ENCODE peak calls at places on chromosomes 1 and 21, in eight cellular contexts. S is uterus; J is ovary; O is heart left ventricle; V is Peyer's patch; Q is left ventricle myocardium inferior; A is CD8-positive, alpha-beta T cell; E is brain microvascular endothelial cell. W is an unnamed sample.

GRCh38 chr1:20219991-20220390 is 33.7 kb upstream of the PLA2G2C start:
- DNase-seq in S (no peak), O (no peak), J (no peak), A (no peak), E (no peak), V (no peak), Q (no peak), W (no peak)

GRCh38 chr1:65512967-65513777 is 92.7 kb downstream of the LEPR start:
- DNase-seq in V (no peak), E (no peak), O (no peak), Q (no peak), J (no peak), A (no peak), S (no peak), W (no peak)

GRCh38 chr1:91569411-91570104 is 68.9 kb downstream of the CDC7 start:
- DNase-seq in V (no peak), J (peak), A (no peak), E (peak), Q (peak), O (peak), S (peak), W (no peak)

GRCh38 chr1:239914827-239915231 is 176.9 kb upstream of the FMN2 start:
- DNase-seq in A (no peak), Q (no peak), S (no peak), J (no peak), O (no peak), V (no peak), E (peak), W (no peak)

GRCh38 chr1:43067856-43068751 is 104.0 kb downstream of the EBNA1BP2 start:
- DNase-seq in S (no peak), V (no peak), Q (no peak), O (peak), A (no peak), J (peak), E (no peak), W (no peak)

GRCh38 chr21:27681841-27682240 is 715.0 kb upstream of the ADAMTS5 start:
- DNase-seq in Q (no peak), A (no peak), V (no peak), J (no peak), E (peak), O (no peak), S (no peak), W (no peak)

GRCh38 chr1:21818661-21819060 is 6.6 kb downstream of the LDLRAD2 start:
- DNase-seq in J (no peak), E (no peak), Q (peak), V (peak), S (no peak), A (no peak), O (peak), W (no peak)

GRCh38 chr1:167532964-167533824 is 14.9 kb upstream of the CD247 start:
- DNase-seq in S (no peak), O (no peak), A (no peak), V (no peak), Q (no peak), J (peak), E (no peak), W (no peak)

GRCh38 chr1:83505148-83505547 is 493.8 kb downstream of the TTLL7 start:
- DNase-seq in O (no peak), E (no peak), V (no peak), S (no peak), J (no peak), Q (no peak), A (no peak), W (no peak)

GRCh38 chr1:63524166-63524565 is 841 bp downstream of the EFCAB7 start:
- DNase-seq in E (no peak), V (no peak), Q (no peak), J (no peak), A (no peak), O (no peak), S (no peak), W (no peak)

GRCh38 chr1:222028151-222028550 is 286.3 kb upstream of the DUSP10 start:
- DNase-seq in O (no peak), Q (no peak), V (no peak), A (no peak), E (no peak), J (no peak), S (no peak), W (no peak)

GRCh38 chr1:179230251-179230650 is 774 bp upstream of the ABL2 start:
- DNase-seq in A (no peak), Q (no peak), S (no peak), E (peak), V (no peak), J (no peak), O (no peak), W (no peak)

GRCh38 chr1:167084739-167085138 is 5.4 kb downstream of the GPA33 start:
- DNase-seq in J (no peak), E (no peak), Q (no peak), A (no peak), O (no peak), S (no peak), V (no peak), W (no peak)

GRCh38 chr1:245156736-245157505 is 2.1 kb downstream of the KIF26B start:
- DNase-seq in A (no peak), V (no peak), J (no peak), Q (no peak), S (no peak), E (peak), O (no peak), W (no peak)

GRCh38 chr1:29500651-29501050 is 264.3 kb downstream of the PTPRU start:
- DNase-seq in A (no peak), Q (no peak), E (no peak), O (no peak), V (no peak), J (no peak), S (no peak), W (no peak)

GRCh38 chr1:25041869-25042268 is 111.8 kb upstream of the RUNX3 start:
- DNase-seq in A (no peak), E (no peak), J (no peak), V (no peak), Q (no peak), S (no peak), O (no peak), W (no peak)

GRCh38 chr1:48643193-48643592 is 133.5 kb downstream of the BEND5 start:
- DNase-seq in A (no peak), Q (no peak), S (no peak), V (no peak), E (no peak), J (no peak), O (no peak), W (no peak)

GRCh38 chr21:25911730-25912401 is 177.1 kb downstream of the GABPA start:
- DNase-seq in O (no peak), A (no peak), E (no peak), V (peak), Q (peak), J (no peak), S (no peak), W (peak)

GRCh38 chr1:114262314-114262960 is 108.8 kb upstream of the SYT6 start:
- DNase-seq in O (no peak), S (no peak), V (no peak), E (no peak), Q (no peak), J (no peak), A (no peak), W (no peak)

GRCh38 chr1:183604048-183604808 is 14.0 kb upstream of the NCF2 start:
- DNase-seq in Q (no peak), A (no peak), J (no peak), S (no peak), O (peak), E (peak), V (no peak), W (no peak)

GRCh38 chr1:51189421-51190073 is 46.5 kb upstream of the RNF11 start:
- DNase-seq in Q (no peak), O (peak), A (peak), E (peak), V (no peak), S (peak), J (no peak), W (no peak)

GRCh38 chr21:39208624-39209333 is 25.5 kb upstream of the PSMG1 start:
- DNase-seq in S (no peak), O (no peak), J (no peak), Q (no peak), V (no peak), E (no peak), A (no peak), W (no peak)
- TF ChIP-seq CTCF in S (no peak), O (no peak), J (no peak), Q (no peak), V (no peak), E (no peak), A (no peak), W (no peak)

GRCh38 chr21:44897326-44898010 is 23.2 kb downstream of the ITGB2 start:
- DNase-seq in V (peak), O (no peak), E (no peak), S (no peak), A (no peak), Q (peak), J (no peak), W (no peak)

GRCh38 chr21:44898851-44899767 is 21.6 kb downstream of the ITGB2 start:
- DNase-seq in V (no peak), O (no peak), A (no peak), Q (peak), S (no peak), E (no peak), J (no peak), W (no peak)

GRCh38 chr21:44896561-44897286 is 23.2 kb upstream of the PTTG1IP start:
- DNase-seq in O (no peak), J (no peak), A (peak), Q (peak), E (no peak), V (no peak), S (no peak), W (no peak)

GRCh38 chr21:44899768-44900558 is 20.7 kb downstream of the ITGB2 start:
- DNase-seq in E (no peak), V (peak), S (no peak), A (no peak), J (no peak), Q (peak), O (no peak), W (no peak)

GRCh38 chr21:44898011-44898493 is 22.6 kb downstream of the ITGB2 start:
- DNase-seq in E (no peak), A (no peak), J (no peak), Q (no peak), V (no peak), O (no peak), S (no peak), W (no peak)
- H3K4me3 ChIP-seq in E (no peak), A (no peak), J (no peak), Q (no peak), V (no peak), O (no peak), S (no peak), W (no peak)

GRCh38 chr1:15339580-15339979 is 70.1 kb upstream of the EFHD2 start:
- DNase-seq in Q (no peak), J (no peak), A (no peak), V (peak), S (no peak), E (no peak), O (no peak), W (no peak)

GRCh38 chr1:15334995-15335394 is 74.7 kb upstream of the EFHD2 start:
- DNase-seq in A (no peak), Q (no peak), S (no peak), V (no peak), E (no peak), J (no peak), O (no peak), W (no peak)

GRCh38 chr1:15332952-15333715 is 76.6 kb upstream of the EFHD2 start:
- DNase-seq in E (no peak), O (no peak), J (no peak), S (no peak), A (no peak), V (no peak), Q (no peak), W (no peak)

GRCh38 chr1:15337656-15338402 is 71.9 kb upstream of the EFHD2 start:
- DNase-seq in E (peak), O (peak), Q (no peak), J (no peak), S (no peak), A (no peak), V (no peak), W (no peak)

GRCh38 chr1:15336866-15337265 is 72.8 kb upstream of the EFHD2 start:
- DNase-seq in S (no peak), J (no peak), Q (peak), E (no peak), A (no peak), V (no peak), O (peak), W (no peak)
- H3K27ac ChIP-seq in S (peak), J (no peak), Q (peak), E (no peak), A (no peak), V (peak), O (peak), W (no peak)

DNA sequence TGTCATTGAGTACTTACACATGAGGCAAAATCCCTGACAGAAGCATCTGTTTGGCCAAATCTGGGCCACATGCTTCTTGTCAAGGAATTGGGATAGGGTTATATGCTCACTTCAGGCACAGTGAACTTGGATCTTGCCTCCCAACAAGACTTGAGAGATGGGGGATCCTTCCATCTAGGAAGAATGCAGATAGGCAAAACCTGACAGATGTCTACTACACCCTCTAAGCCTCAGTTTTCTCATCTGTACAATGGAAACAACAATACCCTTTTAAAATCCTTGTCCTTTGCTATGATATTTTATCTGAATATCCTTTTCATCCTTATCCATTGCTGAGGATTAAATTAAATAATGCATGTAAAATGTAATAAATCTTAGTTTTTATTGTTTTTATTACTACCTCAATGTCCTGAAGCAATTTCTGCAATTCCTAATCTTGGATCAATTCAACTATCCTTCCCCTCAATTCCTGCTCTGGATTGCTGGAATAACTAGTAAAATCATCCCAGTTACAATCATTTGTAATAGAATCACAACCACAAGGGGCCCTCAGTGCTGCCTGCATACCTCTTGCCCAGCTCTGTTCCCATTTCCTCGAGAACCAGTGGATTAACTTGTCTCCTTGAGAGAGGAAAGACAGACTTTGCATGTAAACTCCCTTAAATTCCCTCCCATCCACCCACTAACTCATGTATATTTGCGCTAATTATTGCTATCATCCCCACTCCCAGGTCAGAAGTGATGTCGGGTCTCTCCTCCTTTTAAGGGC is 8.1 kb upstream of the XPR1 start:
- DNase-seq in J (no peak), Q (no peak), O (no peak), A (no peak), E (peak), V (no peak), S (no peak), W (no peak)
- TF ChIP-seq CTCF in J (no peak), Q (peak), O (peak), A (no peak), E (peak), V (no peak), S (peak), W (no peak)

DNA sequence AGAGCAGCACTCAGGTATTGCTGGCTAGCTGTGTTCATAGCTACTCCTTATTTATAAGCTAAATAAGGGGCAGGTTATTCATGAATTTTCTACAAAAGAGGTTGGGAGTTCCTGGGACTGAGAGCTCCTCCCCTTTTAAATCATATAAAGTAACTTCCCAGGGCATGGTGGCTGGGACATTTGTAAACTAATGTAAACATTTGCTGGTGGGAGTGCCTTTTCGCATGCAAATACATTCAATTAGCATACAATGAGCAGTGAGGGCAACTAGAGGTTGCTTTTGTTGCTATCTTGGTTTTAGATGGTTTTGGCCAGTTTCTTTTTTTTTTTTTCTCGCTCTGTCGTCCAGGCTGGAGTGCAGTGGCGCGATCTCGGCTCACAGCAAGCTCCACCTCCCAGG is 43.4 kb downstream of the GNPAT start:
- DNase-seq in A (no peak), Q (no peak), S (no peak), J (no peak), E (no peak), O (no peak), V (no peak), W (no peak)
- H3K4me3 ChIP-seq in A (no peak), Q (no peak), S (no peak), J (no peak), E (no peak), O (no peak), V (no peak), W (no peak)

DNA sequence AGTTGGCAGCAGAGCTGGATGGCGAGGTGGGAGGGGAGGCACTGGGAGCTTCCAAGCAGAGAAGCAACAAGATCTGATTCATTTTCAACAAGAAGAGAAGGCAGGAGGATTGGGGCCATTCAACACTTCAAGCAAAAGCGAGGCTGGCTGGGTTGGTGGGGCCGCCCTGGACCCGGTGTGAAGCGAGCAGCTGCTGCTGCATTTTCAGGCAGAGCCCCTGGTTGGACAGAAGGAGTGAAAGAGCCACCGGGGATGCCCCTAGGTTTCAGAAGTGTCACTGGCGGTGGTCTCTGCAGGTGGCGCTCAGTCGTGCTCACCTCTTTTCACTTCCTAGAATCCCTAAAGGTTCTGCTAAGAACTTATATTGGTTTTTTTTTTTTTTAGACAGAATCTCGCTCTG is 18.0 kb downstream of the SLC2A7 start:
- DNase-seq in E (no peak), V (no peak), J (no peak), Q (no peak), A (no peak), O (no peak), S (no peak), W (no peak)
- H3K27ac ChIP-seq in E (no peak), V (peak), J (no peak), Q (no peak), A (no peak), O (no peak), S (no peak), W (no peak)

GRCh38 chr21:35206141-35207125 is 157.3 kb upstream of the RUNX1 start:
- DNase-seq in S (no peak), J (peak), A (no peak), E (no peak), V (no peak), O (peak), Q (no peak), W (no peak)

GRCh38 chr21:35207322-35207721 is 158.2 kb upstream of the RUNX1 start:
- DNase-seq in Q (no peak), O (no peak), V (no peak), S (no peak), A (no peak), J (peak), E (no peak), W (no peak)

GRCh38 chr21:35204125-35204524 is 155.0 kb upstream of the RUNX1 start:
- DNase-seq in A (no peak), Q (no peak), O (no peak), V (no peak), S (no peak), J (no peak), E (no peak), W (no peak)

GRCh38 chr21:35203093-35204021 is 154.3 kb upstream of the RUNX1 start:
- DNase-seq in Q (no peak), O (no peak), A (no peak), E (peak), S (no peak), J (no peak), V (no peak), W (no peak)

GRCh38 chr21:35204850-35205564 is 155.9 kb upstream of the RUNX1 start:
- DNase-seq in J (peak), O (peak), Q (peak), V (no peak), A (no peak), E (peak), S (peak), W (no peak)
- TF ChIP-seq CTCF in J (no peak), O (no peak), Q (no peak), V (no peak), A (no peak), E (peak), S (no peak), W (no peak)

W was measured in dorsolateral prefrontal cortex.